ENCODE peak calls at places on chromosome 20, in nine cellular contexts. H, Z, R, A, L, P, B, J and D are unnamed samples.

GRCh38 chr20:37729909-37730308 is 36.1 kb downstream of the CTNNBL1 start:
- DNase-seq in H (no peak), Z (no peak), R (no peak), A (no peak), L (no peak), P (peak; percentile 29), B (no peak), J (peak; percentile 15), D (peak; percentile 35)

GRCh38 chr20:35286077-35286898 is 1.7 kb upstream of the EIF6 start:
- DNase-seq in H (peak; percentile 58), Z (no peak), R (no peak), A (no peak), L (no peak), P (no peak), B (no peak), J (no peak), D (no peak)

GRCh38 chr20:57659131-57659788 is 39.0 kb upstream of the ZBP1 start:
- DNase-seq in H (peak; percentile 39), Z (no peak), R (no peak), A (no peak), L (no peak), P (no peak), B (peak; percentile 60), J (no peak), D (no peak)

GRCh38 chr20:32538526-32538918 is 46.6 kb downstream of the NOL4L start:
- DNase-seq in H (peak; percentile 67), Z (peak; percentile 53), R (peak; percentile 52), A (no peak), L (no peak), P (peak; percentile 39), B (no peak), J (no peak), D (no peak)

GRCh38 chr20:34390769-34391447 is 27.8 kb downstream of the ITCH start:
- DNase-seq in H (peak; percentile 55), Z (no peak), R (peak; percentile 75), A (peak; percentile 51), L (peak; percentile 21), P (peak; percentile 93), B (peak; percentile 73), J (peak; percentile 86), D (peak; percentile 89)

GRCh38 chr20:37517371-37517748 is 3.7 kb upstream of the NNAT start:
- DNase-seq in H (no peak), Z (no peak), R (no peak), A (no peak), L (no peak), P (no peak), B (no peak), J (no peak), D (no peak)

GRCh38 chr20:33407251-33407650 is 5.9 kb upstream of the CDK5RAP1 start:
- DNase-seq in H (no peak), Z (no peak), R (no peak), A (no peak), L (no peak), P (peak; percentile 12), B (no peak), J (peak; percentile 42), D (no peak)

GRCh38 chr20:20083796-20084195 is 31.5 kb downstream of the CFAP61 start:
- DNase-seq in H (no peak), Z (peak; percentile 44), R (no peak), A (no peak), L (no peak), P (peak; percentile 58), B (no peak), J (peak; percentile 35), D (peak; percentile 25)

GRCh38 chr20:10848810-10849370 is 175.1 kb upstream of the JAG1 start:
- DNase-seq in H (no peak), Z (no peak), R (no peak), A (peak; percentile 92), L (no peak), P (peak; percentile 95), B (peak; percentile 67), J (peak; percentile 93), D (peak; percentile 86)

GRCh38 chr20:24837721-24838456 is 111.2 kb upstream of the CST7 start:
- DNase-seq in H (no peak), Z (no peak), R (no peak), A (peak; percentile 24), L (no peak), P (no peak), B (no peak), J (peak; percentile 53), D (no peak)

GRCh38 chr20:62122659-62123449 is 579 bp downstream of the LSM14B start:
- DNase-seq in H (peak; percentile 74), Z (peak; percentile 46), R (peak; percentile 65), A (no peak), L (peak; percentile 74), P (peak; percentile 28), B (peak; percentile 80), J (peak; percentile 35), D (peak; percentile 39)

GRCh38 chr20:40607927-40608326 is 81.1 kb downstream of the MAFB start:
- DNase-seq in H (no peak), Z (no peak), R (no peak), A (no peak), L (no peak), P (no peak), B (no peak), J (no peak), D (no peak)

GRCh38 chr20:47857994-47858557 is 72.8 kb upstream of the SULF2 start:
- DNase-seq in H (no peak), Z (no peak), R (peak; percentile 59), A (no peak), L (no peak), P (peak; percentile 18), B (peak; percentile 85), J (no peak), D (no peak)
- H3K4me3 ChIP-seq in H (no peak overlapping the region), Z (no peak overlapping the region), R (no peak overlapping the region), A (no peak overlapping the region), L (no peak overlapping the region), P (no peak overlapping the region), B (no peak overlapping the region), J (no peak overlapping the region), D (no peak overlapping the region)

DNA sequence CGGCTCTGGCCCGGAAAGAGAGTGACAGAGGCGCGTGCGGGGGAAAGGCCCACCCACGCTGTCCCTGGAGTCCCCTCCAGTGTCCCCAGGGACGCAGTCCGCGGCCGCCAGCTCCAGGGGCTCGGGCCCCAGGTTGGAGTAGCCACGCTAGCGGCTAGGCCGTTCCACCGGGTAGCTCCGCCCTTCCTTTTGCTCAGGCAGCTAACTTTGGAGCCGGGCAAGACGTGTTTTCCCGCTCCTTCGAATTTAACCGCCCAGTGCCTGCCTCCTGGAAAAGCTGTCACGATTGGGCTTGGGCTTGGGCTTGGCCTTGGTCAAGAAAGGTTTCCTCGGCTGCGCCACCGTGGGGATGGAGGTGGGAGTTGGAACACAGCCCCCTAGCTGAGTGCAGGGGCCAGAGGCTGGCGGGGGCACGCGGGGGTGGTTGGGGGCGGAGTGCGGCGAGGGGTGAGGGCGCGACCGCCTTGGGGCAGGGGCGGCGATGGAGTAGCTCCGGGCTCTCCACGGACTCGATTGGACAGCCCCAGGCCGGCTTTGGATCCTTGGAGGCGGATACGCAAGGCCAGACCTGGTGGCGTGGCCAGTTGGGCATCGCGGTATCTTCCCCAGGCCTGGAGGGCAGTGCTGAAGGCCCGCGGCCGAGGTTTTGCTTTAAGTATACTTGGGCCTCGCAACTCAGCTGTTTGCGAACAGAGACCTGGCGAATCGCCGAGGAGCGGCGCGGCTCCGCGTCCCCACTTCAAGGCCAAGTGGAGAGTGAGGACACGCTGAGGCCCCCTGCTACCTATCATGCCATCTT is 4.5 kb downstream of the LINC00237 start:
- DNase-seq in H (no peak), Z (no peak), R (no peak), A (no peak), L (no peak), P (no peak), B (no peak), J (no peak), D (no peak)
- H3K4me3 ChIP-seq in H (no peak overlapping the region), Z (peak overlapping the region; percentile 60), R (no peak overlapping the region), A (peak overlapping the region; percentile 31), L (peak overlapping the region; percentile 46), P (no peak overlapping the region), B (peak overlapping the region; percentile 30), J (no peak overlapping the region), D (peak overlapping the region; percentile 6)

DNA sequence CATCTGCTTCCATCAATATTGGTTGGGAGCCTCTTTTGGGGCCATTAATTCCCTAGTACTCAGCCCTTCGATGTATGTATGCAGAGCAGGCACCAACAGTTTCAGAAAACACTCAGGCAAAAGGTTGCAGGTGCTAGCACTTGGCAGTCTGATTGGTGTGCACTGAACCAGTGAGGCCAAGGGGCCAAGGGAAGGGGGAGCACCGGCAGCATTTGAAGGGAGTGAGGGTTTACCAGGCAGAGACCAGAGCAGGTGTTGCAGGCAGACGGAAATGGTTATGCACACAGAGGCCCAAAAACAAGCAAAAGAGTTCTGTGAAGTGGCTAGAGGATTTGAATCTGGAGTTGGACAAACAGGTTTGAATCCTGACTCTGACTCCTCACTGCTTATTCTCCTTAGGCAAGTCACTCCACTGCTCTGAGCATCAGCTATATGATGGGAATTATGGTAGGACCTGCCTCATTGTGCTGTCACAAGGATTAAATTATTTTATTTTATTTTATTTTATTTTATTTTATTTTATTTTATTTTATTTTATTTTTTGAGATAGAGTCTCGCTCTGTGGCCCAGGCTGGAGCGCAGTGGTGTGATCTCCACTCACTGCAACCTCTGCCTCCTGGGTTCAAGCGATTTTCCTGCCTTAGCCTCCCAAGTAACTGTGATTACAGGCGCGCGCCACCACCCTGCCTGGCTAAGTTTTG is 58.1 kb upstream of the SHLD1 start:
- DNase-seq in H (peak; percentile 53), Z (peak; percentile 4), R (no peak), A (no peak), L (no peak), P (no peak), B (no peak), J (no peak), D (no peak)
- H3K4me3 ChIP-seq in H (no peak overlapping the region), Z (no peak overlapping the region), R (no peak overlapping the region), A (no peak overlapping the region), L (no peak overlapping the region), P (no peak overlapping the region), B (no peak overlapping the region), J (no peak overlapping the region), D (no peak overlapping the region)

GRCh38 chr20:46012926-46013825 is 4.5 kb downstream of the MMP9 start:
- DNase-seq in H (no peak), Z (no peak), R (no peak), A (no peak), L (no peak), P (no peak), B (no peak), J (no peak), D (no peak)
- H3K4me3 ChIP-seq in H (no peak overlapping the region), Z (peak overlapping the region; percentile 54), R (no peak overlapping the region), A (no peak overlapping the region), L (peak overlapping the region; percentile 6), P (no peak overlapping the region), B (no peak overlapping the region), J (no peak overlapping the region), D (no peak overlapping the region)

DNA sequence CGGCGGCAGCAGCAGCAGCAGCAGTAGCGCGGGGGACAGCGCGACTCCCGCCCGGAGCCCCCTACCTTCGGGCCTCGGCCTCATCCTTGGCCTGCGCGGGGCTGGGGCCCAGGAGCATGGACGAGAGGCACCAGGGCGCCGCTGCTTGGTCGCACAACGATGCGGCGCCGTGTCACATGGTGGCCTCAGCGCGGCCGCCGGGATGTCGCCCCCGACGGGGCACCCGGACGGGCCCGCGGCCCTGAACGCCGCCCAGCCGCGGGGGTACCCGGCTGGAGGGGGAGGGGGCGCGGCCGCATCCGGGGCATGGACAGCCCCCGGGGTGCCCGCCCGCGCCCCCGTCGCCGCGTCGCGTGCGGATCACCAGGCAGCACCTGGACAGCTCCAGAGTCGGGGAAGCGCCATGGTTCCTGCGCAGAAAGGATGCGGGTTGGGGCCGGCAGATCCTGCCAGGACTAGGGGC is 57.1 kb downstream of the CDH22 start:
- DNase-seq in H (no peak), Z (no peak), R (no peak), A (no peak), L (no peak), P (no peak), B (no peak), J (no peak), D (no peak)
- H3K4me3 ChIP-seq in H (no peak overlapping the region), Z (no peak overlapping the region), R (no peak overlapping the region), A (no peak overlapping the region), L (no peak overlapping the region), P (no peak overlapping the region), B (no peak overlapping the region), J (no peak overlapping the region), D (no peak overlapping the region)

GRCh38 chr20:44958276-44958675 is 1.9 kb downstream of the TOMM34 start:
- DNase-seq in H (no peak), Z (no peak), R (no peak), A (no peak), L (no peak), P (no peak), B (no peak), J (no peak), D (no peak)
- H3K4me3 ChIP-seq in H (no peak overlapping the region), Z (no peak overlapping the region), R (no peak overlapping the region), A (no peak overlapping the region), L (peak overlapping the region; percentile 62), P (no peak overlapping the region), B (no peak overlapping the region), J (no peak overlapping the region), D (no peak overlapping the region)